ENCODE peak calls at places on chromosomes 7 and 10, in four cellular contexts. R is cardiac fibroblast, Z is GM20000, V is head of caudate nucleus. U is an unnamed sample.

GRCh38 chr7:93921607-93922446 is at the start of gene GNG11:
- DNase-seq in R (peak), Z (peak), V (peak), U (no peak)

GRCh38 chr7:40544277-40544723 is 409.5 kb downstream of the SUGCT start:
- DNase-seq in R (no peak), Z (no peak), V (no peak), U (no peak)

GRCh38 chr7:151822541-151823181 is 54.3 kb downstream of the PRKAG2 start:
- DNase-seq in R (no peak), Z (no peak), V (no peak), U (no peak)

GRCh38 chr7:85833071-85833470 is 646.2 kb upstream of the SEMA3D start:
- DNase-seq in R (no peak), Z (no peak), V (no peak), U (no peak)

GRCh38 chr10:16905304-16905703 is 88.1 kb upstream of the RSU1 start:
- DNase-seq in R (no peak), Z (no peak), V (no peak), U (no peak)

GRCh38 chr7:83410989-83411591 is 237.8 kb downstream of the SEMA3E start:
- DNase-seq in R (peak), Z (peak), V (peak), U (no peak)

GRCh38 chr10:93199221-93199681 is 125.6 kb downstream of the CYP26A1 start:
- DNase-seq in R (peak), Z (no peak), V (peak), U (no peak)

GRCh38 chr7:134875867-134876266 is 96.4 kb downstream of the CALD1 start:
- DNase-seq in R (peak), Z (no peak), V (no peak), U (no peak)

GRCh38 chr7:55326079-55326847 is 38.9 kb upstream of the LANCL2 start:
- DNase-seq in R (no peak), Z (no peak), V (no peak), U (no peak)

GRCh38 chr10:53022663-53023088 is 250.1 kb upstream of the MBL2 start:
- DNase-seq in R (no peak), Z (no peak), V (no peak), U (no peak)

GRCh38 chr10:63425512-63425911 is 40.3 kb downstream of the JMJD1C start:
- DNase-seq in R (no peak), Z (no peak), V (no peak), U (no peak)

GRCh38 chr10:91652364-91652763 is 19.5 kb upstream of the PPP1R3C start:
- DNase-seq in R (peak), Z (no peak), V (peak), U (no peak)

GRCh38 chr7:19670806-19671205 is 38.0 kb downstream of the POLR1F start:
- DNase-seq in R (no peak), Z (no peak), V (no peak), U (no peak)

GRCh38 chr7:35695987-35696386 is 1.1 kb upstream of the HERPUD2 start:
- DNase-seq in R (no peak), Z (no peak), V (no peak), U (no peak)

GRCh38 chr10:32751582-32751981 is 206.4 kb downstream of the ITGB1 start:
- DNase-seq in R (no peak), Z (no peak), V (no peak), U (no peak)

GRCh38 chr10:84138478-84139125 is 707 bp upstream of the GHITM start:
- DNase-seq in R (no peak), Z (peak), V (no peak), U (peak)

GRCh38 chr7:159030490-159031134 is 114.1 kb downstream of the VIPR2 start:
- DNase-seq in R (no peak), Z (peak), V (peak), U (no peak)

GRCh38 chr7:7944619-7945282 is 23.8 kb upstream of the GLCCI1 start:
- DNase-seq in R (no peak), Z (peak), V (no peak), U (peak)

GRCh38 chr7:18762189-18762588 is 266.6 kb downstream of the HDAC9 start:
- DNase-seq in R (peak), Z (no peak), V (no peak), U (no peak)

GRCh38 chr7:143380264-143380645 is 890 bp upstream of the ZYX start:
- DNase-seq in R (peak), Z (peak), V (peak), U (peak)

GRCh38 chr7:140745654-140746053 is 49.1 kb downstream of the NDUFB2 start:
- DNase-seq in R (no peak), Z (no peak), V (no peak), U (no peak)

GRCh38 chr10:74825371-74826141 is 844 bp upstream of the KAT6B start:
- DNase-seq in R (no peak), Z (peak), V (peak), U (no peak)

GRCh38 chr7:94042381-94042780 is 38.2 kb upstream of the BET1 start:
- DNase-seq in R (no peak), Z (peak), V (no peak), U (no peak)

GRCh38 chr10:121158988-121159579 is 307.9 kb downstream of the WDR11 start:
- DNase-seq in R (no peak), Z (no peak), V (no peak), U (no peak)

GRCh38 chr10:25694976-25695375 is 239.1 kb upstream of the MYO3A start:
- DNase-seq in R (no peak), Z (no peak), V (no peak), U (no peak)

GRCh38 chr7:95199779-95200558 is 124.4 kb downstream of the PON1 start:
- DNase-seq in R (peak), Z (peak), V (peak), U (no peak)

GRCh38 chr10:129140861-129141260 is 326.2 kb upstream of the MGMT start:
- DNase-seq in R (no peak), Z (no peak), V (no peak), U (no peak)

GRCh38 chr7:68176974-68177373 is 1180.3 kb downstream of the TYW1 start:
- DNase-seq in R (peak), Z (peak), V (peak), U (no peak)

GRCh38 chr7:10632707-10633106 is 341.0 kb upstream of the PHF14 start:
- DNase-seq in R (no peak), Z (no peak), V (no peak), U (no peak)

GRCh38 chr10:124048371-124049290 is 44.8 kb downstream of the CHST15 start:
- DNase-seq in R (no peak), Z (no peak), V (no peak), U (no peak)

GRCh38 chr7:143351574-143351973 is 10.9 kb downstream of the FAM131B start:
- DNase-seq in R (no peak), Z (no peak), V (no peak), U (no peak)

GRCh38 chr7:19095461-19095860 is 22.0 kb downstream of the TWIST1 start:
- DNase-seq in R (no peak), Z (no peak), V (no peak), U (no peak)

GRCh38 chr7:77903597-77903996 is 105.0 kb downstream of the PHTF2 start:
- DNase-seq in R (peak), Z (peak), V (no peak), U (no peak)

GRCh38 chr10:48901152-48901705 is 38.4 kb downstream of the LRRC18 start:
- DNase-seq in R (no peak), Z (no peak), V (no peak), U (no peak)

GRCh38 chr10:61669161-61669755 is 6.5 kb downstream of the CABCOCO1 start:
- DNase-seq in R (no peak), Z (no peak), V (no peak), U (no peak)

GRCh38 chr10:30645340-30645827 is 15.8 kb upstream of the LYZL2 start:
- DNase-seq in R (peak), Z (no peak), V (no peak), U (no peak)

GRCh38 chr7:11587814-11588213 is 244.2 kb downstream of the THSD7A start:
- DNase-seq in R (no peak), Z (no peak), V (no peak), U (no peak)

U was measured in CD8-positive, alpha-beta memory T cell.